ENCODE peak calls at places on chromosome 2, in eight cellular contexts. H is DMS 273 treated with DMSO at 0.1 percent for 48 hours; V is nephron progenitor cell; Y is effector CD4-positive, alpha-beta T cell; T is T-helper 2 cell; Z is T-helper 1 cell; L is epithelial cell of esophagus; U is EH. K is an unnamed sample.

GRCh38 chr2:58266211-58266610 is 25.1 kb upstream of the FANCL start:
- DNase-seq in H (no peak), V (no peak), Y (no peak), T (no peak), Z (no peak), L (no peak), U (peak), K (no peak)

GRCh38 chr2:35938838-35939237 is 416.7 kb upstream of the CRIM1 start:
- DNase-seq in H (no peak), V (no peak), Y (no peak), T (no peak), Z (no peak), L (no peak), U (no peak), K (no peak)

GRCh38 chr2:150485871-150486538 is 1.5 kb downstream of the RND3 start:
- DNase-seq in H (no peak), V (peak), Y (no peak), T (no peak), Z (no peak), L (peak), U (peak), K (no peak)

GRCh38 chr2:13654416-13654815 is 937.7 kb downstream of the TRIB2 start:
- DNase-seq in H (peak), V (no peak), Y (no peak), T (no peak), Z (no peak), L (no peak), U (no peak), K (no peak)

GRCh38 chr2:136376798-136377211 is 258.9 kb upstream of the CXCR4 start:
- DNase-seq in H (peak), V (peak), Y (no peak), T (no peak), Z (no peak), L (no peak), U (no peak), K (no peak)

GRCh38 chr2:88868861-88869260 is 177.4 kb downstream of the RPIA start:
- DNase-seq in H (no peak), V (no peak), Y (no peak), T (no peak), Z (no peak), L (no peak), U (no peak), K (no peak)

GRCh38 chr2:232487385-232488096 is at the start of gene ECEL1:
- DNase-seq in H (no peak), V (peak), Y (no peak), T (no peak), Z (no peak), L (no peak), U (no peak), K (no peak)

GRCh38 chr2:124908411-124908810 is 883.3 kb downstream of the CNTNAP5 start:
- DNase-seq in H (no peak), V (no peak), Y (no peak), T (no peak), Z (no peak), L (no peak), U (peak), K (no peak)

GRCh38 chr2:69380072-69380917 is 6.7 kb downstream of the GFPT1 start:
- DNase-seq in H (no peak), V (no peak), Y (no peak), T (no peak), Z (no peak), L (no peak), U (peak), K (no peak)

K was measured in natural killer cell.